ENCODE peak calls at places on chromosome 19, in ten cellular contexts. A is SJSA1; T is cardiac muscle cell; B is PC-3; L is upper lobe of right lung; Z is RWPE2; Y is CD8-positive, alpha-beta T cell; I is T-helper 17 cell; Q is A673; F is psoas muscle. X is an unnamed sample.

GRCh38 chr19:2661615-2662014 is 40.9 kb downstream of the GNG7 start:
- DNase-seq in A (no peak), T (no peak), B (peak; percentile 7), L (no peak), Z (no peak), Y (no peak), I (no peak), Q (peak; percentile 41), F (no peak), X (no peak)

GRCh38 chr19:1173160-1173844 is 766 bp downstream of the SBNO2 start:
- DNase-seq in A (peak; percentile 28), T (no peak), B (no peak), L (peak; percentile 78), Z (peak; percentile 65), Y (peak; percentile 21), I (no peak), Q (peak; percentile 50), F (peak; percentile 69), X (no peak)

GRCh38 chr19:31126236-31126635 is 223.0 kb downstream of the TSHZ3 start:
- DNase-seq in A (no peak), T (no peak), B (no peak), L (no peak), Z (no peak), Y (no peak), I (no peak), Q (no peak), F (no peak), X (no peak)

GRCh38 chr19:39557791-39558622 is 18.0 kb upstream of the EID2 start:
- DNase-seq in A (no peak), T (peak; percentile 3), B (peak; percentile 76), L (no peak), Z (no peak), Y (no peak), I (no peak), Q (no peak), F (no peak), X (no peak)

GRCh38 chr19:14116525-14116917 is 1.0 kb downstream of the PRKACA start:
- DNase-seq in A (no peak), T (no peak), B (no peak), L (no peak), Z (no peak), Y (no peak), I (no peak), Q (no peak), F (no peak), X (no peak)

GRCh38 chr19:40270362-40271089 is 14.6 kb downstream of the AKT2 start:
- DNase-seq in A (no peak), T (no peak), B (no peak), L (no peak), Z (no peak), Y (no peak), I (no peak), Q (no peak), F (no peak), X (no peak)

GRCh38 chr19:46983097-46983496 is 36.5 kb upstream of the NPAS1 start:
- DNase-seq in A (no peak), T (no peak), B (no peak), L (no peak), Z (no peak), Y (no peak), I (no peak), Q (no peak), F (no peak), X (no peak)

GRCh38 chr19:11410682-11411081 is 8.4 kb downstream of the RGL3 start:
- DNase-seq in A (peak; percentile 28), T (no peak), B (peak; percentile 65), L (no peak), Z (no peak), Y (no peak), I (no peak), Q (no peak), F (no peak), X (no peak)

GRCh38 chr19:36489920-36490415 is 607 bp upstream of the ZNF566 start:
- DNase-seq in A (no peak), T (peak; percentile 97), B (peak; percentile 82), L (no peak), Z (peak; percentile 79), Y (peak; percentile 74), I (peak; percentile 55), Q (peak; percentile 96), F (peak; percentile 81), X (peak; percentile 83)

GRCh38 chr19:27765397-27765796 is 1447.6 kb downstream of the UQCRFS1 start:
- DNase-seq in A (no peak), T (no peak), B (no peak), L (no peak), Z (no peak), Y (no peak), I (no peak), Q (no peak), F (no peak), X (no peak)
- H3K9me3 ChIP-seq in A (no peaks in the 10 kb centered on the region), T (no peaks in the 10 kb centered on the region), B (no peaks in the 10 kb centered on the region), L (peaks cover 5% of the 10 kb centered on the region), Z (no peaks in the 10 kb centered on the region), Y (peaks cover 21% of the 10 kb centered on the region), I (no peaks in the 10 kb centered on the region), Q (peaks cover 44% of the 10 kb centered on the region), F (no peaks in the 10 kb centered on the region), X (peaks cover 96% of the 10 kb centered on the region)

GRCh38 chr19:5681446-5682292 is 842 bp downstream of the HSD11B1L start:
- DNase-seq in A (no peak), T (no peak), B (no peak), L (no peak), Z (no peak), Y (no peak), I (no peak), Q (no peak), F (no peak), X (no peak)

GRCh38 chr19:5679289-5680082 is 830 bp downstream of the MICOS13 start:
- DNase-seq in A (no peak), T (no peak), B (no peak), L (no peak), Z (no peak), Y (no peak), I (no peak), Q (no peak), F (no peak), X (no peak)

GRCh38 chr19:5680437-5681368 is at the start of the genes HSD11B1L and MICOS13:
- DNase-seq in A (peak; percentile 99), T (peak; percentile 99), B (peak; percentile 99), L (peak; percentile 99), Z (peak; percentile 96), Y (peak; percentile 99), I (peak; percentile 96), Q (peak; percentile 100), F (peak; percentile 100), X (peak; percentile 99)

GRCh38 chr19:5678071-5678682 is 2.1 kb downstream of the MICOS13 start:
- DNase-seq in A (no peak), T (no peak), B (no peak), L (no peak), Z (no peak), Y (no peak), I (no peak), Q (no peak), F (no peak), X (no peak)

DNA sequence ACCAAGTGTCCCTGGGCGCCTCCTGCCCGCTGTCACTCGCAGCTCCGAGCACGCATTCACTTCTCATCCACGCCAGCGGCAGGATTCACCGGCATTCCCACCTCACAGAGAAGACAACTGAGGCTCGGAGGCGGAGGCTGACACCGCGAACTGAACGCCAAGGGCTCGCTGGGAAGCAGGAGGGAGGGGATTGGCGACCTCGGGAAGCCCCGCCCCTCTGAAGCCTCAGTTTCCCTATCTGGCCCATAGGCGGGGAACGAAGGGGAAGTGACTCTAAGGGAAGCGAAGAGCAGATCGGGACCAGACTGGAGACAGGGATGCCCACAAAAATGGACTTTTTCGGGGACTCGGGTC is 256 bp downstream of the MICOS13 start:
- DNase-seq in A (no peak), T (no peak), B (no peak), L (peak; percentile 78), Z (no peak), Y (no peak), I (no peak), Q (no peak), F (peak; percentile 81), X (peak; percentile 80)
- H3K9me3 ChIP-seq in A (no peaks in the 10 kb centered on the region), T (no peaks in the 10 kb centered on the region), B (no peaks in the 10 kb centered on the region), L (no peaks in the 10 kb centered on the region), Z (no peaks in the 10 kb centered on the region), Y (no peaks in the 10 kb centered on the region), I (no peaks in the 10 kb centered on the region), Q (no peaks in the 10 kb centered on the region), F (no peaks in the 10 kb centered on the region), X (no peaks in the 10 kb centered on the region)

GRCh38 chr19:17467471-17468301 is 2.6 kb upstream of the SLC27A1 start:
- DNase-seq in A (peak; percentile 26), T (no peak), B (no peak), L (no peak), Z (no peak), Y (no peak), I (no peak), Q (no peak), F (peak; percentile 78), X (no peak)

GRCh38 chr19:17470204-17470841 is at the start of gene SLC27A1:
- DNase-seq in A (peak; percentile 98), T (peak; percentile 100), B (peak; percentile 99), L (peak; percentile 99), Z (peak; percentile 99), Y (peak; percentile 93), I (peak; percentile 90), Q (peak; percentile 100), F (peak; percentile 99), X (peak; percentile 99)

GRCh38 chr19:17468302-17469091 is 1.8 kb upstream of the SLC27A1 start:
- DNase-seq in A (no peak), T (peak; percentile 40), B (no peak), L (peak; percentile 86), Z (no peak), Y (no peak), I (no peak), Q (no peak), F (peak; percentile 89), X (peak; percentile 79)

GRCh38 chr19:17469092-17469370 is 1.3 kb upstream of the SLC27A1 start:
- DNase-seq in A (no peak), T (no peak), B (no peak), L (no peak), Z (no peak), Y (no peak), I (no peak), Q (no peak), F (no peak), X (no peak)

GRCh38 chr19:17469371-17470203 is 737 bp upstream of the SLC27A1 start:
- DNase-seq in A (peak; percentile 65), T (peak; percentile 98), B (peak; percentile 97), L (peak; percentile 99), Z (peak; percentile 98), Y (peak; percentile 98), I (peak; percentile 92), Q (peak; percentile 97), F (peak; percentile 98), X (peak; percentile 99)
- H3K9me3 ChIP-seq in A (no peaks in the 10 kb centered on the region), T (no peaks in the 10 kb centered on the region), B (no peaks in the 10 kb centered on the region), L (no peaks in the 10 kb centered on the region), Z (no peaks in the 10 kb centered on the region), Y (no peaks in the 10 kb centered on the region), I (no peaks in the 10 kb centered on the region), Q (no peaks in the 10 kb centered on the region), F (no peaks in the 10 kb centered on the region), X (no peaks in the 10 kb centered on the region)

GRCh38 chr19:55882626-55883025 is 46.3 kb downstream of the NLRP4 start:
- DNase-seq in A (no peak), T (no peak), B (no peak), L (no peak), Z (no peak), Y (no peak), I (no peak), Q (no peak), F (no peak), X (no peak)

DNA sequence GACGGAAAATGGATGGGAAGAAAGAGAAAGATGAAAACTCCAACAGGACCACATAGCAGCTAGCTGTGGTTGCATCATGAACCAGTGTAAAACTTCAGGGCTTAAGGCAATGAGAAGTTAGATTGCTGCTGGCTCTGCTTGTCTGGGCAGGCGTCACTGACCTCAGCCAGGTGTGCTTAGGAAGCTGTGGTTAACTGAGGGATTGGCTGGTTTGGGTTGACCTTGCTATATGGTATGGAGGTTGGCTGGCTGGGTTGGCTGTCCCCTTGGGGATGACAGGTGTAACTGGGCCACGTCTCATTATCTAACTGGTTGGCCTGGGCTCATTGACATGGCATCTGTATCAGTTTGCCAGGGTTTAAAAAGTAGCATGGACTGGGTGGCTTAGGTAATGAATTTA is 40.9 kb downstream of the NLRP4 start:
- DNase-seq in A (no peak), T (no peak), B (no peak), L (peak; percentile 33), Z (no peak), Y (no peak), I (no peak), Q (no peak), F (no peak), X (no peak)
- H3K9me3 ChIP-seq in A (peaks cover 3% of the 10 kb centered on the region), T (peaks cover 2% of the 10 kb centered on the region), B (no peaks in the 10 kb centered on the region), L (no peaks in the 10 kb centered on the region), Z (no peaks in the 10 kb centered on the region), Y (peaks cover 3% of the 10 kb centered on the region), I (no peaks in the 10 kb centered on the region), Q (no peaks in the 10 kb centered on the region), F (no peaks in the 10 kb centered on the region), X (no peaks in the 10 kb centered on the region)